ENCODE peak calls at places on chromosome 1, in five cellular contexts. E is A673; Z is CD4-positive, alpha-beta memory T cell; M is CD8-positive, alpha-beta T cell; O is Panc1. Q is an unnamed sample.

GRCh38 chr1:98496246-98496995 is 165.1 kb upstream of the SNX7 start:
- DNase-seq in E (no peak), Z (no peak), M (no peak), O (no peak), Q (no peak)

GRCh38 chr1:115255154-115255553 is 82.9 kb downstream of the NGF start:
- DNase-seq in E (no peak), Z (no peak), M (no peak), O (no peak), Q (no peak)

GRCh38 chr1:5297199-5297877 is 642.9 kb downstream of the AJAP1 start:
- DNase-seq in E (no peak), Z (no peak), M (no peak), O (no peak), Q (no peak)

GRCh38 chr1:161738627-161739287 is 10.8 kb upstream of the DUSP12 start:
- DNase-seq in E (peak), Z (peak), M (peak), O (no peak), Q (no peak)

GRCh38 chr1:15749399-15750291 is 7.3 kb downstream of the TMEM82 start:
- DNase-seq in E (no peak), Z (no peak), M (no peak), O (no peak), Q (peak)

GRCh38 chr1:42927920-42928505 is 30.7 kb downstream of the SLC2A1 start:
- DNase-seq in E (no peak), Z (no peak), M (no peak), O (no peak), Q (no peak)

GRCh38 chr1:175602186-175602585 is 141.2 kb downstream of the TNR start:
- DNase-seq in E (no peak), Z (no peak), M (no peak), O (no peak), Q (no peak)

GRCh38 chr1:167627865-167628641 is 2.0 kb upstream of the RCSD1 start:
- DNase-seq in E (no peak), Z (peak), M (peak), O (no peak), Q (no peak)

GRCh38 chr1:200925821-200926220 is 31.1 kb downstream of the INAVA start:
- DNase-seq in E (no peak), Z (no peak), M (no peak), O (no peak), Q (no peak)

GRCh38 chr1:175137369-175137768 is 55.2 kb downstream of the KIAA0040 start:
- DNase-seq in E (no peak), Z (no peak), M (no peak), O (no peak), Q (no peak)

GRCh38 chr1:47568763-47569162 is 130.9 kb downstream of the FOXD2 start:
- DNase-seq in E (no peak), Z (no peak), M (no peak), O (no peak), Q (no peak)

GRCh38 chr1:207753611-207754010 is 1.8 kb downstream of the CD46 start:
- DNase-seq in E (no peak), Z (no peak), M (no peak), O (no peak), Q (no peak)
- H3K4me3 ChIP-seq in E (peak), Z (no peak), M (peak), O (peak), Q (peak)

GRCh38 chr1:51463561-51463960 is 55.5 kb downstream of the EPS15 start:
- DNase-seq in E (no peak), Z (no peak), M (no peak), O (no peak), Q (no peak)

GRCh38 chr1:51473716-51474115 is 45.4 kb downstream of the EPS15 start:
- DNase-seq in E (no peak), Z (no peak), M (no peak), O (no peak), Q (no peak)

GRCh38 chr1:51464828-51465227 is 54.2 kb downstream of the EPS15 start:
- DNase-seq in E (no peak), Z (no peak), M (no peak), O (no peak), Q (no peak)

GRCh38 chr1:51472349-51472748 is 46.7 kb downstream of the EPS15 start:
- DNase-seq in E (no peak), Z (no peak), M (no peak), O (no peak), Q (no peak)

DNA sequence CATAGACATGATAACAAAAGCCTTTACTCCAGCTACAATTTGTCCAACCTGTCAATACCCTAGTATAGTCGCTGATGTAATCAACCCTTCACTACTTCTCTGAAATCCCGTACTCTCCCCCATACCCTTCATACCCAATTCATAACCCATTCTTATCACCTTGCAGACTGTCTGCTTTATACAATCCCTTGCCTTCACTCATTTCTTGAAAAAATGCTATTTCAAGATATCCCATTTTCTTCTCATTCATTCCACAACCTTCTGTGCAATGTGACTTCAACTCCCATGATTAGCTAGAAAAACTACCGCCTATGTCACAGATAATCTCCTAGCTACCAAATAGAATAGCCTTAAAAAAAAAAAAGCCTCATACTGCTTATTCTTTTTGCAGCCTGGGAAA is 49.5 kb downstream of the EPS15 start:
- DNase-seq in E (no peak), Z (no peak), M (no peak), O (no peak), Q (no peak)
- H3K27ac ChIP-seq in E (peak), Z (no peak), M (no peak), O (no peak), Q (no peak)

DNA sequence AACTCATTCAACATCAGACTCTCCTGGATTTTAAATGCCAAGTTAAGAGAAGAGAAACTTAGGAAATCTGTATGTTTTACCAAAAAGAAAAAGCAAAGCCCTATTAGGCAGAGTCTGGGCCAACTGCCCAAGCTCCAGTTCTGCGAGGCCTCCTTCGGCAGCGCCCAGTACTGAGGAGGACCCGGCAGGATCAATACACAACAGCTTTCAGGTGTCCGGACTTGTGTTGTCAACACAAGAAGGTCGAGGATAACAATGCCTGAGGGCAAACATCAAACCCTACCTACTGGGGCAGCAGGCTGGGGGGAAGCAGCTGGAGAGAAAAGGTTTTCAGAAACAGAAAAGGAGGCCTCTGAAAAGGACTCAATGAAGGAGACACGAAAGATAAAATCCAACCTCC is 98.1 kb upstream of the GJB5 start:
- DNase-seq in E (no peak), Z (no peak), M (no peak), O (no peak), Q (no peak)
- H3K4me3 ChIP-seq in E (no peak), Z (no peak), M (no peak), O (no peak), Q (no peak)

GRCh38 chr1:116824631-116825399 is 70.6 kb downstream of the CD2 start:
- DNase-seq in E (peak), Z (no peak), M (no peak), O (no peak), Q (no peak)
- H3K27ac ChIP-seq in E (peak), Z (no peak), M (no peak), O (no peak), Q (no peak)

GRCh38 chr1:118978914-118979701 is 9.0 kb downstream of the TBX15 start:
- DNase-seq in E (no peak), Z (no peak), M (no peak), O (no peak), Q (no peak)
- H3K4me3 ChIP-seq in E (no peak), Z (no peak), M (no peak), O (no peak), Q (peak)

GRCh38 chr1:234994411-234995295 is 134.0 kb downstream of the TOMM20 start:
- DNase-seq in E (no peak), Z (no peak), M (no peak), O (no peak), Q (no peak)
- H3K27ac ChIP-seq in E (no peak), Z (no peak), M (no peak), O (peak), Q (no peak)

GRCh38 chr1:241848680-241849344 is 808 bp downstream of the EXO1 start:
- DNase-seq in E (no peak), Z (no peak), M (no peak), O (no peak), Q (no peak)
- H3K4me3 ChIP-seq in E (peak), Z (peak), M (no peak), O (peak), Q (peak)

GRCh38 chr1:56418047-56418680 is 161.2 kb downstream of the PLPP3 start:
- DNase-seq in E (no peak), Z (no peak), M (no peak), O (no peak), Q (no peak)
- H3K27ac ChIP-seq in E (no peak), Z (no peak), M (no peak), O (no peak), Q (no peak)

Q was measured in thoracic aorta.